ENCODE peak calls at places on chromosome 13, in five cellular contexts. H is neuronal stem cell, M is trophoblast cell, I is H1, A is H9. E is an unnamed sample.

GRCh38 chr13:113291997-113292862 is 4.8 kb upstream of the LAMP1 start:
- DNase-seq in I (peak), H (no peak), A (peak), M (peak), E (peak)

GRCh38 chr13:46526763-46527162 is 26.2 kb upstream of the LRCH1 start:
- DNase-seq in I (no peak), H (no peak), M (no peak), A (no peak), E (no peak)

GRCh38 chr13:109818891-109819290 is 32.5 kb upstream of the IRS2 start:
- DNase-seq in H (no peak), I (no peak), A (no peak), M (peak), E (no peak)

GRCh38 chr13:33758113-33758512 is 59.8 kb upstream of the RFC3 start:
- DNase-seq in H (no peak), A (no peak), I (no peak), M (no peak), E (no peak)

GRCh38 chr13:97496511-97496910 is 62.5 kb downstream of the RAP2A start:
- DNase-seq in H (no peak), A (no peak), M (no peak), I (no peak), E (peak)

GRCh38 chr13:32206097-32206740 is 108.9 kb downstream of the ZAR1L start:
- DNase-seq in M (no peak), A (no peak), I (no peak), H (no peak), E (peak)

GRCh38 chr13:98299954-98300350 is 122.9 kb upstream of the RNF113B start:
- DNase-seq in I (no peak), M (no peak), A (no peak), H (no peak), E (no peak)

GRCh38 chr13:21229241-21230024 is 53.0 kb downstream of the MRPL57 start:
- DNase-seq in A (no peak), H (no peak), I (no peak), M (no peak), E (no peak)

GRCh38 chr13:72194531-72194930 is 327.5 kb upstream of the DACH1 start:
- DNase-seq in M (peak), I (no peak), H (no peak), A (no peak), E (no peak)

GRCh38 chr13:20221772-20222171 is 10.3 kb downstream of the GJB6 start:
- DNase-seq in A (no peak), H (no peak), M (peak), I (no peak), E (no peak)

GRCh38 chr13:99250977-99251825 is 7.0 kb downstream of the GPR18 start:
- DNase-seq in H (no peak), M (peak), I (no peak), A (no peak), E (no peak)

GRCh38 chr13:35496761-35497386 is 20.4 kb upstream of the MAB21L1 start:
- DNase-seq in A (no peak), M (no peak), I (no peak), H (no peak), E (no peak)

GRCh38 chr13:80361883-80362327 is 21.0 kb upstream of the SPRY2 start:
- DNase-seq in I (no peak), M (no peak), A (peak), H (peak), E (peak)

GRCh38 chr13:30796833-30797601 is 61.7 kb downstream of the ALOX5AP start:
- DNase-seq in I (no peak), M (no peak), A (no peak), H (no peak), E (no peak)

GRCh38 chr13:44437356-44438233 is 64.0 kb downstream of the SERP2 start:
- DNase-seq in I (no peak), H (peak), M (peak), A (no peak), E (peak)

GRCh38 chr13:62626771-62627170 is 1211.1 kb upstream of the PCDH20 start:
- DNase-seq in I (peak), M (peak), A (peak), H (no peak), E (no peak)

GRCh38 chr13:114125589-114125988 is 6.8 kb downstream of the RASA3 start:
- DNase-seq in A (no peak), I (no peak), H (no peak), M (no peak), E (no peak)

GRCh38 chr13:21175656-21176194 is 627 bp downstream of the SKA3 start:
- DNase-seq in A (no peak), I (no peak), M (peak), H (no peak), E (no peak)

GRCh38 chr13:105346141-105346766 is 1189.2 kb downstream of the EFNB2 start:
- DNase-seq in H (no peak), A (no peak), M (peak), I (no peak), E (peak)

GRCh38 chr13:105956891-105957290 is 578.6 kb downstream of the EFNB2 start:
- DNase-seq in A (no peak), I (no peak), H (no peak), M (peak), E (peak)

GRCh38 chr13:37515226-37515625 is 83.3 kb downstream of the POSTN start:
- DNase-seq in H (no peak), M (no peak), A (no peak), I (no peak), E (no peak)

GRCh38 chr13:32023698-32024097 is 7.9 kb upstream of the FRY start:
- DNase-seq in A (no peak), M (no peak), I (no peak), H (no peak), E (no peak)

GRCh38 chr13:97422118-97423054 is 11.6 kb upstream of the RAP2A start:
- DNase-seq in H (no peak), A (no peak), M (no peak), I (no peak), E (no peak)

GRCh38 chr13:98033277-98034247 is 80.1 kb downstream of the IPO5 start:
- DNase-seq in M (peak), A (no peak), I (no peak), H (peak), E (peak)

GRCh38 chr13:40514797-40515196 is 151.6 kb downstream of the FOXO1 start:
- DNase-seq in A (no peak), M (no peak), I (no peak), H (no peak), E (no peak)

GRCh38 chr13:40519637-40520036 is 146.8 kb downstream of the FOXO1 start:
- DNase-seq in H (no peak), I (no peak), M (no peak), A (no peak), E (no peak)

GRCh38 chr13:40518481-40518882 is 148.0 kb downstream of the FOXO1 start:
- DNase-seq in I (peak), A (no peak), M (peak), H (no peak), E (no peak)

GRCh38 chr13:40515702-40516101 is 150.7 kb downstream of the FOXO1 start:
- DNase-seq in H (no peak), A (no peak), M (no peak), I (no peak), E (no peak)

DNA sequence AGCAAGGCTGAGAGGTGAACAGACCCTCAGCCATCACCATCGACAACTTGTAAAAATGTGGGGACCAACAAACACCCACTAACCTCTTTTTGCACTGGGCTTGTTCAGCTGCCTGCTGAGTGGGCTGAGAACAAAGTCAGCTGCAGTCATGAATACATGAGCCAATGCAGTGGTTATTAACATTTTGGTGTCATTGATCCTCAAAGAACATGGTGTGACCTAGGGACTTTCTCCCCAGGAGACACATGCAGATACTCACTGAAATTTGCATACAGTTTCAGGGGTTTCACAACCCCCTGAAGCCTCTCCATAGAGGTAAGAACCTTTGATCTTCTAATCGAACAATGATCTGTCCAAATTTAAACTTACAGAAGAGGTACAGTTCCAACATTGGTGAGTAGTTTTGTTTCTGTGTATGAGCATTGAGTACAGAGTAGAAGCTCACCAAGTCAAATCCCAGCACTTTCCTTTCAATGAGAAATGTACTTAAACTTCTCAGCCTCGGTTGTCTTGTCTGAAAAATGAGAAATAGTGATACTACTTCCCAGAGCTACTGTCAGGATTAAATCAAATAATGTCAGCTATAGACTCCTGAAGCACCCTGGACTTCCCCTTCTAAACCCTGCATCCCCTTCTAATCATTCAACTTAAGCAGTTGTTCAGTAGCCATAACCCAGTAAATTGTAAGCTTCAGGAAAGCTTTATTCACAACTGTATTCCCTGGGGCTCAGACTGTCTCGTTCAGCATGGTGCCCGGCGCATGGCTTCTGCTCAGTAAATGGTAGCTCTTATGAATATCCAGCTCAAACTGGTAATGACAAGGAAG is 148.7 kb downstream of the FOXO1 start:
- DNase-seq in I (no peak), A (no peak), H (no peak), M (no peak), E (no peak)
- H2BK120ac ChIP-seq in I (no peak), A (no peak), H (no peak), M (no peak), E (no peak)

GRCh38 chr13:94596575-94596971 is 621 bp upstream of the TGDS start:
- DNase-seq in M (no peak), I (no peak), A (no peak), H (no peak), E (no peak)

GRCh38 chr13:94595006-94595942 is 678 bp downstream of the TGDS start:
- DNase-seq in M (peak), H (peak), A (peak), I (no peak), E (peak)

GRCh38 chr13:94599877-94600276 is 1.8 kb upstream of the GPR180 start:
- DNase-seq in M (no peak), I (no peak), A (no peak), H (no peak), E (no peak)

GRCh38 chr13:94598281-94598680 is 2.3 kb upstream of the TGDS start:
- DNase-seq in A (no peak), H (no peak), I (no peak), M (no peak), E (no peak)

GRCh38 chr13:94595943-94596574 is at the start of gene TGDS:
- DNase-seq in A (peak), M (peak), I (peak), H (peak), E (peak)
- H2BK120ac ChIP-seq in A (no peak), M (peak), I (no peak), H (no peak), E (no peak)

GRCh38 chr13:51666316-51666715 is 82.1 kb downstream of the WDFY2 start:
- DNase-seq in H (no peak), A (no peak), M (no peak), I (no peak), E (no peak)
- H2BK120ac ChIP-seq in H (no peak), A (no peak), M (no peak), I (no peak), E (no peak)

GRCh38 chr13:23322353-23323336 is 110.9 kb downstream of the SACS start:
- DNase-seq in H (no peak), A (no peak), I (no peak), M (no peak), E (no peak)

GRCh38 chr13:23320926-23321533 is 112.5 kb downstream of the SACS start:
- DNase-seq in I (no peak), M (no peak), A (no peak), H (no peak), E (peak)

GRCh38 chr13:23325191-23325590 is 108.3 kb downstream of the SACS start:
- DNase-seq in A (no peak), I (no peak), M (no peak), H (no peak), E (no peak)

GRCh38 chr13:23321534-23322241 is 111.8 kb downstream of the SACS start:
- DNase-seq in I (no peak), A (no peak), H (no peak), M (peak), E (peak)

DNA sequence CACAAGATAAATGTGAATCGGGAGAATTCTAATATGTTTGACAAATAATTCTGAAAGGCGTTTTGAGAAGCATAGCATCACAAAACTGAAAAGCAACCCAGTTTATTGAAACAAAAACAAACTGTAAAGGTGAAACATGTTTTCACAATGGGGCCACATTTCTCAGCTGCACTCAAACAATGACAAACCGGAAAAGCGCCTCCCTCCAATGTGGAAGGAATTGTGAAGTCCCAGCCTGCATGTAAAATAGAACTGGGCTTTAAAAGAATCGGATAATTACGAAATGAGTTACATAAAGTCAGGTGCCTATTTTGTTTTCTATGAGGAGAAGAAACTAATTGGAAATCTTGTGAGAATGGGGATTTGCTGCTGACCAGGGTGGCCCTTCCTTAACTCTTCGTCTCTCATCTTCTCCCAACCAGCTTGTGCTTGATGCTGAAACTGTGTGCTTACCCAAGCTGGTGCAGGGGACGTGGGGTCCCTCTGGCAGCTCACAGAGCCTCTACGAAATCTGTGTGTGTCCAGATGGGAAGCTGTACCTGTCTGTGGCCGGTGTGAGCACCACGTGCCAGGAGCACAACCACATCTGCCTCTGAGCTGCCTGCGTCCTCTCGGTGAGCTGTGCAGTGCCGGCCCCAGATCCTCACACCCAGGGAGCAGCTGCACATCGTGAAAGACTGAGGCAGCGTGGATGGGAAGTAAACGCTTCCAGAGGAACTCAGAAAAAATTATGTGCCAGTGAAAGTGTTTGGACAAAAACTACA is 109.4 kb downstream of the SACS start:
- DNase-seq in M (no peak), H (no peak), A (no peak), I (no peak), E (no peak)
- H2BK120ac ChIP-seq in M (peak), H (no peak), A (no peak), I (no peak), E (no peak)